ENCODE peak calls at places on chromosomes 12 and 14, in four cellular contexts. One of them, this sample, is unnamed.

GRCh38 chr14:49408187-49408963 is 177.8 kb downstream of the RPS29 start:
- DNase-seq in K562: no peak
- DNase-seq in HepG2: no peak
- DNase-seq in WTC11: no peak
- DNase-seq in this sample: no peak

GRCh38 chr12:47356129-47356622 is 276.4 kb upstream of the AMIGO2 start:
- DNase-seq in HepG2: no peak
- DNase-seq in WTC11: no peak
- DNase-seq in K562: peak; percentile 29
- DNase-seq in this sample: peak; percentile 44

GRCh38 chr12:101761347-101761746 is 22.1 kb upstream of the SYCP3 start:
- DNase-seq in WTC11: no peak
- DNase-seq in K562: no peak
- DNase-seq in HepG2: no peak
- DNase-seq in this sample: no peak

GRCh38 chr12:62865860-62866407 is 69.0 kb downstream of the PPM1H start:
- DNase-seq in K562: no peak
- DNase-seq in WTC11: peak; percentile 54
- DNase-seq in HepG2: no peak
- DNase-seq in this sample: no peak

GRCh38 chr12:131871677-131872076 is 22.7 kb upstream of the ULK1 start:
- DNase-seq in K562: no peak
- DNase-seq in HepG2: no peak
- DNase-seq in WTC11: no peak
- DNase-seq in this sample: no peak

GRCh38 chr14:55272415-55272786 is 1.2 kb downstream of the FBXO34 start:
- DNase-seq in WTC11: no peak
- DNase-seq in HepG2: no peak
- DNase-seq in K562: no peak
- DNase-seq in this sample: no peak

GRCh38 chr12:123382684-123383083 is 1.2 kb upstream of the KMT5A start:
- DNase-seq in HepG2: no peak
- DNase-seq in WTC11: no peak
- DNase-seq in K562: peak; percentile 31
- DNase-seq in this sample: no peak

GRCh38 chr12:131128556-131128955 is 174.8 kb downstream of the ADGRD1 start:
- DNase-seq in K562: no peak
- DNase-seq in HepG2: no peak
- DNase-seq in WTC11: no peak
- DNase-seq in this sample: no peak

GRCh38 chr12:78759387-78759786 is 105.2 kb upstream of the SYT1 start:
- DNase-seq in WTC11: no peak
- DNase-seq in HepG2: peak; percentile 1
- DNase-seq in K562: peak; percentile 15
- DNase-seq in this sample: no peak

GRCh38 chr14:89243765-89244164 is 173.3 kb downstream of the FOXN3 start:
- DNase-seq in HepG2: no peak
- DNase-seq in K562: no peak
- DNase-seq in WTC11: no peak
- DNase-seq in this sample: no peak

GRCh38 chr14:89241265-89241664 is 175.8 kb downstream of the FOXN3 start:
- DNase-seq in WTC11: no peak
- DNase-seq in HepG2: no peak
- DNase-seq in K562: no peak
- DNase-seq in this sample: no peak

GRCh38 chr14:89243286-89243685 is 173.7 kb downstream of the FOXN3 start:
- DNase-seq in WTC11: no peak
- DNase-seq in K562: no peak
- DNase-seq in HepG2: no peak
- DNase-seq in this sample: no peak

GRCh38 chr14:89242871-89243270 is 174.2 kb downstream of the FOXN3 start:
- DNase-seq in HepG2: no peak
- DNase-seq in WTC11: peak; percentile 35
- DNase-seq in K562: no peak
- DNase-seq in this sample: no peak

DNA sequence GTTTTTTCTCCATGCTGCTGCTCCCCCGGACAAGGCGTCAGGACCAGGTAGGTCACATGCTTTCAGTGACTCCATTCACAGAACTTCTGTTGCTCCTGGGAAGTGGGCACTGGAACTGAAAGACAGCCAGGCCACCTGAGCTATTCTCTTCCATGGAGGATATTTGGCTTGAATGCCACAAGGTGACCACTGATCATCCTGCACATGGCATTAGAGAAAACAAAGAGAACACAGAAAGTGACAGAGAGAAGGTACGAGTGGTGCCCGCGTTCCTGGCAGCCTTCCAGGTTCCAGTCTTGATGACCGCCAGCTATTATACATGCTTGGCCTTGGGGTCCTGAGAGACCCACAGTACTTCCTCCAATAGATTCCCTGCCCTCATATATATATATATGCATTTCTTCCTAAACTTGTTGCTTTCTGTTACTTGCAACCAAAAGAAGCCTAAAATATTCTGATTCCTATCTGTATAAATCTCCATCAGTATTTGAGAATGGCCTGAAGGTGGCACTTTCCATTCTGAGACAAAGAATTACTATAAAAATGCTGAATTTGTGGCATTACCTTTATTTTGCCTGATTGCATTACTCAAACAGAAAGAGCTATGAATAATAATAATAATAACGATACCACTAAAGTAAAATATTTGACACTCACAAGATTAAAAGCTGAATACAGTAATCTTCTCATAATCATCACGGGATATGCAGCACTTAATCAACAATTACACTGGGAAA is 174.9 kb downstream of the FOXN3 start:
- DNase-seq in K562: no peak
- DNase-seq in WTC11: no peak
- DNase-seq in HepG2: no peak
- DNase-seq in this sample: no peak
- TF ChIP-seq NR2C2 in K562: no peak
- TF ChIP-seq NR2C2 in WTC11: no peak
- TF ChIP-seq NR2C2 in HepG2: no peak
- TF ChIP-seq NR2C2 in this sample: no peak

GRCh38 chr12:86247871-86248270 is 8.3 kb downstream of the MGAT4C start:
- DNase-seq in WTC11: no peak
- DNase-seq in HepG2: no peak
- DNase-seq in K562: no peak
- DNase-seq in this sample: no peak
- TF ChIP-seq NR2C2 in WTC11: no peak
- TF ChIP-seq NR2C2 in HepG2: no peak
- TF ChIP-seq NR2C2 in K562: no peak
- TF ChIP-seq NR2C2 in this sample: no peak

GRCh38 chr12:23757541-23757962 is 191.9 kb downstream of the SOX5 start:
- DNase-seq in WTC11: no peak
- DNase-seq in HepG2: peak; percentile 81
- DNase-seq in K562: no peak
- DNase-seq in this sample: no peak

GRCh38 chr12:23756416-23756815 is 193.1 kb downstream of the SOX5 start:
- DNase-seq in WTC11: no peak
- DNase-seq in K562: no peak
- DNase-seq in HepG2: no peak
- DNase-seq in this sample: no peak

DNA sequence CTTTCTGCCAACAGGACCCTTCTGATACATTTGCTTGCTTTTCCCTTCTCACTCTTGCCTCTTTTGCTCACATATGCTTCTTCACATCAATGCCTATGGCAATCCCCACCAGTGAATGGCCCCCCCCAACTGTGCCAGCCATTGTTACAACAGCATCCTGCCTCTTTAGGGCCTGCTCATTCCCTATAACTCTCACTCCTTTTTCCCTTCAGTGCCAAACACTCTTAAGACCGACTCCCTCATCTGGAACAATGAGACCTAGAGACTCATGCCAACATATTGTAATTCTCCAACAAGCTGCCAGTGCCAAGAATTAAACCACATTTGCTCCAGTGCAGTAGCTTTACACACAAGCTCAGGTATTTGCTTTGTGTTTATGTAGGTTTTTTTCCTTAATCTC is 189.0 kb downstream of the SOX5 start:
- DNase-seq in K562: no peak
- DNase-seq in HepG2: no peak
- DNase-seq in WTC11: peak; percentile 37
- DNase-seq in this sample: no peak
- TF ChIP-seq NR2C2 in K562: no peak
- TF ChIP-seq NR2C2 in HepG2: no peak
- TF ChIP-seq NR2C2 in WTC11: no peak
- TF ChIP-seq NR2C2 in this sample: no peak

GRCh38 chr14:100384819-100385813 is 62.0 kb downstream of the SLC25A47 start:
- DNase-seq in WTC11: no peak
- DNase-seq in HepG2: peak; percentile 40
- DNase-seq in K562: peak; percentile 57
- DNase-seq in this sample: no peak

GRCh38 chr14:100383727-100384158 is 60.6 kb downstream of the SLC25A47 start:
- DNase-seq in WTC11: peak; percentile 77
- DNase-seq in K562: peak; percentile 72
- DNase-seq in HepG2: peak; percentile 58
- DNase-seq in this sample: no peak

GRCh38 chr14:100386121-100386520 is 63.0 kb downstream of the SLC25A47 start:
- DNase-seq in HepG2: no peak
- DNase-seq in K562: no peak
- DNase-seq in WTC11: no peak
- DNase-seq in this sample: no peak

GRCh38 chr14:100382106-100382455 is 58.9 kb downstream of the SLC25A47 start:
- DNase-seq in HepG2: no peak
- DNase-seq in K562: no peak
- DNase-seq in WTC11: no peak
- DNase-seq in this sample: no peak

GRCh38 chr14:100384277-100384676 is 61.1 kb downstream of the SLC25A47 start:
- DNase-seq in K562: no peak
- DNase-seq in WTC11: no peak
- DNase-seq in HepG2: no peak
- DNase-seq in this sample: no peak
- TF ChIP-seq NR2C2 in K562: no peak
- TF ChIP-seq NR2C2 in WTC11: no peak
- TF ChIP-seq NR2C2 in HepG2: no peak
- TF ChIP-seq NR2C2 in this sample: no peak

This sample was measured in GM12878.